ENCODE peak calls at places on chromosomes 4 and X, in seven cellular contexts. R is foreskin fibroblast; T is HS-5; S is neural progenitor cell; O is HFFc6; B is stimulated activated CD4-positive, alpha-beta T cell treated with anti-CD3 and anti-CD28 coated beads, Interleukin-2, amount 100 ng/mL, for 48 hours; H is WTC11. P is an unnamed sample.

GRCh38 chrX:54288277-54288676 is 69.6 kb downstream of the WNK3 start:
- DNase-seq in O (no peak), R (peak), S (no peak), H (no peak), T (no peak), B (no peak), P (no peak)

GRCh38 chrX:1453951-1454785 is 1.5 kb upstream of the ASMTL start:
- DNase-seq in T (no peak), B (peak), H (peak), R (peak), S (peak), O (peak), P (no peak)

GRCh38 chr4:81639248-81639647 is 167.5 kb upstream of the RASGEF1B start:
- DNase-seq in B (no peak), R (no peak), T (no peak), S (no peak), H (no peak), O (no peak), P (no peak)

GRCh38 chrX:14027031-14027430 is 2.7 kb downstream of the GEMIN8 start:
- DNase-seq in T (no peak), H (no peak), B (no peak), R (no peak), S (no peak), O (no peak), P (peak)

GRCh38 chr4:102234243-102234838 is 110.9 kb downstream of the SLC39A8 start:
- DNase-seq in T (no peak), O (no peak), B (no peak), S (no peak), H (no peak), R (no peak), P (no peak)

GRCh38 chrX:85113746-85114145 is 110.1 kb downstream of the APOOL start:
- DNase-seq in T (no peak), R (no peak), S (no peak), B (no peak), H (no peak), O (no peak), P (no peak)

GRCh38 chr4:153137677-153138630 is 66.3 kb upstream of the TRIM2 start:
- DNase-seq in T (no peak), S (no peak), H (no peak), O (no peak), B (no peak), R (no peak), P (no peak)

GRCh38 chr4:186192068-186192751 is 843 bp downstream of the CYP4V2 start:
- DNase-seq in R (peak), S (peak), B (peak), O (peak), T (peak), H (peak), P (no peak)

GRCh38 chrX:9873952-9874351 is 87.7 kb downstream of the SHROOM2 start:
- DNase-seq in O (peak), S (peak), R (no peak), B (peak), T (no peak), H (peak), P (no peak)

GRCh38 chr4:174061026-174061425 is 222.4 kb downstream of the FBXO8 start:
- DNase-seq in O (no peak), R (no peak), T (no peak), S (no peak), B (no peak), H (no peak), P (no peak)

GRCh38 chr4:26863512-26863911 is 2.9 kb downstream of the STIM2 start:
- DNase-seq in R (no peak), S (no peak), T (no peak), B (no peak), H (no peak), O (no peak), P (no peak)

GRCh38 chrX:93673869-93674271 is at the start of gene FAM133A:
- DNase-seq in R (no peak), B (no peak), S (no peak), H (no peak), T (no peak), O (peak), P (no peak)

GRCh38 chr4:65453398-65453797 is 216.9 kb downstream of the EPHA5 start:
- DNase-seq in T (no peak), H (no peak), O (no peak), B (no peak), R (no peak), S (no peak), P (no peak)

GRCh38 chr4:51840791-51841190 is 2.2 kb upstream of the DCUN1D4 start:
- DNase-seq in R (peak), S (no peak), B (no peak), H (no peak), T (no peak), O (no peak), P (no peak)

GRCh38 chrX:22534643-22535042 is 261.9 kb downstream of the CBLL2 start:
- DNase-seq in S (no peak), R (peak), O (peak), B (no peak), T (peak), H (no peak), P (peak)

GRCh38 chr4:95155759-95156451 is 392.9 kb downstream of the UNC5C start:
- DNase-seq in O (no peak), T (peak), R (no peak), S (peak), H (no peak), B (no peak), P (no peak)

GRCh38 chr4:153560918-153561317 is 94.8 kb downstream of the TMEM131L start:
- DNase-seq in B (no peak), R (peak), T (peak), S (no peak), O (no peak), H (no peak), P (no peak)

GRCh38 chr4:16129336-16129735 is 45.5 kb upstream of the PROM1 start:
- DNase-seq in O (no peak), T (no peak), B (no peak), H (no peak), R (no peak), S (no peak), P (no peak)

GRCh38 chrX:10566726-10567097 is 53.7 kb downstream of the MID1 start:
- DNase-seq in R (no peak), T (no peak), B (no peak), S (no peak), H (no peak), O (no peak), P (no peak)

GRCh38 chr4:7141151-7141550 is 51.2 kb upstream of the SORCS2 start:
- DNase-seq in H (no peak), R (no peak), S (no peak), T (no peak), B (no peak), O (no peak), P (no peak)

GRCh38 chr4:78797777-78798284 is 21.7 kb downstream of the BMP2K start:
- DNase-seq in B (no peak), R (no peak), T (no peak), O (no peak), H (no peak), S (no peak), P (no peak)

GRCh38 chr4:53587123-53587522 is 4.2 kb downstream of the LNX1 start:
- DNase-seq in S (no peak), T (no peak), O (no peak), B (no peak), R (no peak), H (no peak), P (no peak)

GRCh38 chr4:187380181-187380581 is 615.4 kb upstream of the ZFP42 start:
- DNase-seq in T (no peak), S (peak), H (peak), R (no peak), B (no peak), O (peak), P (no peak)